ENCODE peak calls at places on chromosomes 11 and 22, in four cellular contexts. One of them, this sample, is unnamed.

GRCh38 chr11:4862447-4863236 is 13.6 kb upstream of the OR51S1 start:
- DNase-seq in astrocyte of the spinal cord: no peak
- DNase-seq in MM.1S: no peak
- DNase-seq in AG09309: no peak
- DNase-seq in this sample: no peak

GRCh38 chr11:113311536-113311935 is 2.8 kb upstream of the TTC12 start:
- DNase-seq in MM.1S: no peak
- DNase-seq in astrocyte of the spinal cord: no peak
- DNase-seq in AG09309: no peak
- DNase-seq in this sample: no peak

GRCh38 chr11:84930863-84931262 is 696.3 kb downstream of the DLG2 start:
- DNase-seq in AG09309: no peak
- DNase-seq in MM.1S: no peak
- DNase-seq in astrocyte of the spinal cord: no peak
- DNase-seq in this sample: no peak

GRCh38 chr11:106668147-106668546 is 350.1 kb downstream of the GUCY1A2 start:
- DNase-seq in AG09309: peak
- DNase-seq in astrocyte of the spinal cord: peak
- DNase-seq in MM.1S: no peak
- DNase-seq in this sample: no peak

GRCh38 chr11:59973097-59973496 is 9.3 kb downstream of the OOSP4A start:
- DNase-seq in MM.1S: no peak
- DNase-seq in AG09309: no peak
- DNase-seq in astrocyte of the spinal cord: no peak
- DNase-seq in this sample: no peak

GRCh38 chr11:36458129-36458918 is 51.7 kb downstream of the TRAF6 start:
- DNase-seq in astrocyte of the spinal cord: no peak
- DNase-seq in AG09309: no peak
- DNase-seq in MM.1S: no peak
- DNase-seq in this sample: no peak

GRCh38 chr11:1025410-1026162 is 10.9 kb downstream of the MUC6 start:
- DNase-seq in AG09309: no peak
- DNase-seq in MM.1S: no peak
- DNase-seq in astrocyte of the spinal cord: no peak
- DNase-seq in this sample: no peak

GRCh38 chr22:46672731-46673130 is 52.5 kb downstream of the GRAMD4 start:
- DNase-seq in MM.1S: no peak
- DNase-seq in AG09309: no peak
- DNase-seq in astrocyte of the spinal cord: no peak
- DNase-seq in this sample: no peak

GRCh38 chr11:68141247-68142027 is 20.2 kb upstream of the CHKA start:
- DNase-seq in astrocyte of the spinal cord: no peak
- DNase-seq in MM.1S: no peak
- DNase-seq in AG09309: no peak
- DNase-seq in this sample: peak

GRCh38 chr22:22161924-22162851 is 82.4 kb upstream of the VPREB1 start:
- DNase-seq in AG09309: no peak
- DNase-seq in astrocyte of the spinal cord: no peak
- DNase-seq in MM.1S: peak
- DNase-seq in this sample: peak

GRCh38 chr11:2631161-2631560 is 68.6 kb downstream of the KCNQ1OT1 start:
- DNase-seq in AG09309: no peak
- DNase-seq in MM.1S: no peak
- DNase-seq in astrocyte of the spinal cord: no peak
- DNase-seq in this sample: no peak

DNA sequence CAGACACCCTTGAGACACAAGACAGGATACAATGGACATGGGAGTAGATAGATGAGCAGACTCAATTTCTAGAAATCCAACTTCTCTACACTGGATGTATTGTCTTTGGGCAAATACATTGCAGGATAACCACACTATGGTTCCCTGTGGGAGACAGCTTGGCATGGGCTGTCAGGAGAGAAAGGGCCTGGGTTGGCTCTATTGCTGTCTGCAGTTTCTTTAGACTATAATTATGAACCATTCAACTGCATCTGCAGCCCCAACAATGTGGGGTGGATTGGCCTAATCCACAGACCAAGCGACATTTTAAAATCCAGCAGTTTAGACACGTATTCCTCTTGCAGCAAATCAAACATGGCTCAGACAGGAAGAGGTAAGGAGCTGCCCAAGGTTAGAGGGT is 60.3 kb downstream of the ETS1 start:
- DNase-seq in astrocyte of the spinal cord: no peak
- DNase-seq in AG09309: no peak
- DNase-seq in MM.1S: no peak
- DNase-seq in this sample: no peak
- TF ChIP-seq CTCF in astrocyte of the spinal cord: no peak
- TF ChIP-seq CTCF in AG09309: no peak
- TF ChIP-seq CTCF in MM.1S: no peak
- TF ChIP-seq CTCF in this sample: no peak

DNA sequence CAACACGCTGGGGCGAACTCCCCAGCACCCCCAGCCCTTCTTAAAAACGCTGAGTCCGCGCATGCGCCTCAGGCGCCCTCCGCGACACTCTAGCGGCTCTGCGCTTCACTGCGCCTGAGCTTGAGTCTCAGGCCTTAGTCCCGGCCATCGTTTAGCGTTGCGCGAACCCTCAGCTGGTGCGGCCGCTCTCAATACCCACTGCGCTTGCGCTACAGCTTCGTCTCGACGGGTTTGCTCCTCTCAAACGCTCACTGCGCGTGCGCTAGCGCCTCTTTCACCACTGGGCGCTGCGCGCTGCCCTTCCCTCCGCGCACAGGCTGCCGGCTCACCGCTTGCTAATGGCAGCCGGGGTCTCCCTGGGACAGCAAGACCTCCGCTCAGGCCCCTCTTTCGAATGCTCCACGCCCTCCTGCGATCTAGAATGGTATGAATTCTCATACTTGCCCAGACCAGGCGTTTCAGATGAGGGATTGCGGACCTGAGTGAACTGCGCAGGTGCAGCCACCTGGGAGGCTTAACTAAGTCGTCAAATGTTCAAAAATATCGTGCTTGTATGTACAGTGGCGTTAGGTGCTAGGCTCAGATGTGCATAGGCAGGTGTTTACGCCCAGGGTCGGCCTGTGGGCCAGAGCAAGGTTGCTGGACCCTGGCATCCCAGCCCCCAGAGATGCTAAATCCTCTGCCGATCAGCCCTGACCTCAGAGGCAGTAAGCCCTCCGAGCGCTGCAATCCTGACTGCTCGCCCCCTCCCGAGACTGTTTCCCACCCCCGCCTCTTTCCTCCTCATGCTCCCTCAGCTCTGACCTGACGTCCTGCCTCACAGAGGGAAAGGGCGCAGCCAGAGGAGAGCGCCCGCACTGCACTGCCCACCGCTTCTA is at the start of gene SLC2A11:
- DNase-seq in astrocyte of the spinal cord: peak
- DNase-seq in AG09309: peak
- DNase-seq in MM.1S: peak
- DNase-seq in this sample: peak
- TF ChIP-seq CTCF in astrocyte of the spinal cord: peak
- TF ChIP-seq CTCF in AG09309: peak
- TF ChIP-seq CTCF in MM.1S: peak
- TF ChIP-seq CTCF in this sample: peak

GRCh38 chr11:77776455-77776854 is 44.1 kb downstream of the RSF1 start:
- DNase-seq in astrocyte of the spinal cord: peak
- DNase-seq in MM.1S: peak
- DNase-seq in AG09309: no peak
- DNase-seq in this sample: peak
- TF ChIP-seq CTCF in astrocyte of the spinal cord: no peak
- TF ChIP-seq CTCF in MM.1S: peak
- TF ChIP-seq CTCF in AG09309: peak
- TF ChIP-seq CTCF in this sample: no peak

GRCh38 chr11:132131051-132131450 is 760.6 kb downstream of the NTM start:
- DNase-seq in AG09309: no peak
- DNase-seq in astrocyte of the spinal cord: no peak
- DNase-seq in MM.1S: no peak
- DNase-seq in this sample: no peak

GRCh38 chr11:132123854-132124835 is 753.7 kb downstream of the NTM start:
- DNase-seq in astrocyte of the spinal cord: no peak
- DNase-seq in AG09309: no peak
- DNase-seq in MM.1S: peak
- DNase-seq in this sample: no peak

GRCh38 chr11:132125855-132126841 is 755.7 kb downstream of the NTM start:
- DNase-seq in AG09309: no peak
- DNase-seq in MM.1S: peak
- DNase-seq in astrocyte of the spinal cord: peak
- DNase-seq in this sample: peak

GRCh38 chr11:132123449-132123848 is 753.0 kb downstream of the NTM start:
- DNase-seq in astrocyte of the spinal cord: no peak
- DNase-seq in MM.1S: peak
- DNase-seq in AG09309: no peak
- DNase-seq in this sample: no peak

DNA sequence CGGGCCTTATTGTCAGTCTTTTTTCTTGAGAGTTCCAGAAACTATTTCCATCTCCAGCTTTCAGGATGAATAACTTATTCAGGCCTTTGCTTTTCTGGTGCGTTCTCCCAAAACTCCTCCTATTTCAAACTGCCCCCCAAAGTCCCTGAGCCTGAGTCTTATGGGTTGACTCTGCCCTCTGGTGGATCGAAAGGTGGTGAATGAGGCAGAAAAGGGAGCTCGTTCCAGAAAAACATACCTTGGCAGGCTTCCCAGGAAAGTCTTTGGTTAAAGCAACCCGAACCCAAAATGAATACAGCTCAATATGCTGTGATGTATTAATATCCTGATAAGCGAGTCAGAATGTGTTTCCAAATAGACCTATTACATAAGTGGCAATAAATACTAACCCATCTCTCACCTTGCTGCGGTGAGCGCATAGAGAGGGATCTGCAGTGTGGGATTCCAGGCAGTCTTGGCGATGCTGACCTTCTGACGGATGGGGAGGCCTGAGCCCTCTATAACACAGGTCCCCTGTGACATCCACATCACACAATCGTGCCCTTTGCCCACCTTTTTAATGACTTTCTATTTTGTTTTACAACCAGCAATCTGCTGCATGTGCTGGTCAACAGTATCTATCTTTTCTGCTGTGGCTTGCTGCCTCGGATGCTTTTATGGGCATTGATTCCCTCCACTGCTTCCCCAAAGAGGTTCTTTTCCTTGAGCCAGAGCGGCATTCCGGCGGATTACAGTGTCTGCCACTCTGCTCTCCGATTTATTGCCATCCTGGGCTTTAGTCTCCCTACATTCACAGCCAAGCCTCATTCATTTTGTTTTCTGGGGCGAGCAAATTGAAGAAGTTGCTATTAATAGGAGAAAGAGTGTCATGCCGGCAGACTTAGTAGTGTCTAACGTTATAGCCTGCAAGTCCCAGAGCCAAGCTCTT is 756.8 kb downstream of the NTM start:
- DNase-seq in astrocyte of the spinal cord: peak
- DNase-seq in MM.1S: peak
- DNase-seq in AG09309: peak
- DNase-seq in this sample: peak
- TF ChIP-seq CTCF in astrocyte of the spinal cord: peak
- TF ChIP-seq CTCF in MM.1S: peak
- TF ChIP-seq CTCF in AG09309: peak
- TF ChIP-seq CTCF in this sample: peak

GRCh38 chr22:38300197-38300945 is 16.9 kb downstream of the CSNK1E start:
- DNase-seq in astrocyte of the spinal cord: no peak
- DNase-seq in AG09309: no peak
- DNase-seq in MM.1S: no peak
- DNase-seq in this sample: no peak

GRCh38 chr22:38299001-38299651 is 18.1 kb downstream of the CSNK1E start:
- DNase-seq in MM.1S: no peak
- DNase-seq in AG09309: no peak
- DNase-seq in astrocyte of the spinal cord: no peak
- DNase-seq in this sample: no peak

GRCh38 chr22:38296372-38296771 is 20.9 kb downstream of the CSNK1E start:
- DNase-seq in astrocyte of the spinal cord: no peak
- DNase-seq in AG09309: no peak
- DNase-seq in MM.1S: no peak
- DNase-seq in this sample: no peak

GRCh38 chr22:38299758-38300157 is 17.5 kb downstream of the CSNK1E start:
- DNase-seq in AG09309: no peak
- DNase-seq in MM.1S: no peak
- DNase-seq in astrocyte of the spinal cord: no peak
- DNase-seq in this sample: no peak

GRCh38 chr22:38298312-38299000 is 18.8 kb downstream of the CSNK1E start:
- DNase-seq in AG09309: peak
- DNase-seq in astrocyte of the spinal cord: peak
- DNase-seq in MM.1S: no peak
- DNase-seq in this sample: peak
- TF ChIP-seq CTCF in AG09309: peak
- TF ChIP-seq CTCF in astrocyte of the spinal cord: peak
- TF ChIP-seq CTCF in MM.1S: peak
- TF ChIP-seq CTCF in this sample: peak

DNA sequence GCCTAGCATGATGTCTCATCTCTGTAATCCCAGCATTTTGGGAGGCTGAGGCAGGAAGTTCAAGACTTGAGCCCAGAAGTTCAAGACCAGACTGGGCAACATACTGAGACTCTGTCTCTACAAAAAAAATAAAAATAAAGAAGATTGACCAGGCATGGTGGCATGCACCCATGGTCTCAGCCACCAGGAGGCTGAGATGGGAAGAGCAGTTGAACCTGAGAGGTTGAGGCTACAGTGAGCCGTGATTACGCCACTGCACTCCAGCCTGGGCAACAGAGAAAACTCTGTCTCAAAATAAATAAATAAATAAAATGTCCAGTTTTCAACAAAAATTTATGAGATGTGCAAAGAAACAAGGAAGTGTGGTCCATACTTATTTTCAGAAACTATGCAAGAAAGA is 28.3 kb downstream of the EFCAB6 start:
- DNase-seq in AG09309: no peak
- DNase-seq in astrocyte of the spinal cord: no peak
- DNase-seq in MM.1S: no peak
- DNase-seq in this sample: no peak
- TF ChIP-seq CTCF in AG09309: no peak
- TF ChIP-seq CTCF in astrocyte of the spinal cord: no peak
- TF ChIP-seq CTCF in MM.1S: no peak
- TF ChIP-seq CTCF in this sample: no peak

This sample was measured in GM13976.